ENCODE peak calls at places on chromosome 10, in four cellular contexts. One of them, this sample, is unnamed. For H3K36me3, the result is how much of the 10 kb centered on the place peaks cover.

GRCh38 chr10:81838950-81839349 is 36.0 kb upstream of the NRG3 start:
- DNase-seq in stomach: no peak
- DNase-seq in testis: peak
- DNase-seq in ovary: no peak
- DNase-seq in this sample: no peak

GRCh38 chr10:101215397-101216206 is 13.7 kb downstream of the LBX1 start:
- DNase-seq in stomach: no peak
- DNase-seq in testis: no peak
- DNase-seq in ovary: no peak
- DNase-seq in this sample: no peak

GRCh38 chr10:129678186-129678585 is 211.1 kb downstream of the MGMT start:
- DNase-seq in stomach: no peak
- DNase-seq in testis: peak
- DNase-seq in ovary: no peak
- DNase-seq in this sample: peak

GRCh38 chr10:130218936-130219335 is 82.7 kb downstream of the GLRX3 start:
- DNase-seq in stomach: no peak
- DNase-seq in testis: no peak
- DNase-seq in ovary: no peak
- DNase-seq in this sample: no peak

GRCh38 chr10:112202561-112203241 is 19.1 kb upstream of the GPAM start:
- DNase-seq in stomach: no peak
- DNase-seq in testis: no peak
- DNase-seq in ovary: no peak
- DNase-seq in this sample: no peak

GRCh38 chr10:61404771-61405170 is 48.4 kb downstream of the TMEM26 start:
- DNase-seq in stomach: no peak
- DNase-seq in testis: no peak
- DNase-seq in ovary: no peak
- DNase-seq in this sample: no peak

GRCh38 chr10:84826704-84827103 is 498.3 kb downstream of the CCSER2 start:
- DNase-seq in stomach: no peak
- DNase-seq in testis: no peak
- DNase-seq in ovary: no peak
- DNase-seq in this sample: no peak

GRCh38 chr10:46540412-46541016 is 15.9 kb downstream of the GPRIN2 start:
- DNase-seq in stomach: peak
- DNase-seq in testis: no peak
- DNase-seq in ovary: no peak
- DNase-seq in this sample: peak

GRCh38 chr10:70440296-70441160 is 953 bp downstream of the NODAL start:
- DNase-seq in stomach: no peak
- DNase-seq in testis: no peak
- DNase-seq in ovary: no peak
- DNase-seq in this sample: no peak

GRCh38 chr10:68086011-68086410 is 10.9 kb upstream of the HERC4 start:
- DNase-seq in stomach: no peak
- DNase-seq in testis: no peak
- DNase-seq in ovary: no peak
- DNase-seq in this sample: no peak

GRCh38 chr10:44379907-44380306 is 5.0 kb downstream of the CXCL12 start:
- DNase-seq in stomach: no peak
- DNase-seq in testis: no peak
- DNase-seq in ovary: no peak
- DNase-seq in this sample: no peak

GRCh38 chr10:17126327-17126726 is 3.3 kb downstream of the CUBN start:
- DNase-seq in stomach: no peak
- DNase-seq in testis: no peak
- DNase-seq in ovary: no peak
- DNase-seq in this sample: no peak

GRCh38 chr10:25701651-25702050 is 232.4 kb upstream of the MYO3A start:
- DNase-seq in stomach: no peak
- DNase-seq in testis: no peak
- DNase-seq in ovary: no peak
- DNase-seq in this sample: no peak

GRCh38 chr10:26044123-26044749 is 110.2 kb downstream of the MYO3A start:
- DNase-seq in stomach: peak
- DNase-seq in testis: peak
- DNase-seq in ovary: no peak
- DNase-seq in this sample: no peak

GRCh38 chr10:184911-185310 is 49.7 kb downstream of the ZMYND11 start:
- DNase-seq in stomach: no peak
- DNase-seq in testis: no peak
- DNase-seq in ovary: no peak
- DNase-seq in this sample: no peak

GRCh38 chr10:527416-527815 is 162.1 kb downstream of the DIP2C start:
- DNase-seq in stomach: no peak
- DNase-seq in testis: no peak
- DNase-seq in ovary: no peak
- DNase-seq in this sample: no peak

GRCh38 chr10:48589266-48589665 is 15.6 kb downstream of the ARHGAP22 start:
- DNase-seq in stomach: no peak
- DNase-seq in testis: no peak
- DNase-seq in ovary: no peak
- DNase-seq in this sample: no peak

GRCh38 chr10:73935895-73936294 is 25.0 kb downstream of the PLAU start:
- DNase-seq in stomach: no peak
- DNase-seq in testis: no peak
- DNase-seq in ovary: no peak
- DNase-seq in this sample: no peak

GRCh38 chr10:27252267-27253000 is 11.8 kb upstream of the ACBD5 start:
- DNase-seq in stomach: peak
- DNase-seq in testis: peak
- DNase-seq in ovary: peak
- DNase-seq in this sample: peak

GRCh38 chr10:70374775-70375614 is 7.4 kb downstream of the LRRC20 start:
- DNase-seq in stomach: no peak
- DNase-seq in testis: no peak
- DNase-seq in ovary: no peak
- DNase-seq in this sample: no peak

GRCh38 chr10:28532223-28532508 is 752 bp upstream of the WAC start:
- DNase-seq in stomach: no peak
- DNase-seq in testis: peak
- DNase-seq in ovary: peak
- DNase-seq in this sample: no peak

GRCh38 chr10:43408710-43409384 is at the start of gene HNRNPF:
- DNase-seq in stomach: peak
- DNase-seq in testis: peak
- DNase-seq in ovary: peak
- DNase-seq in this sample: peak

GRCh38 chr10:94361161-94361794 is 1.5 kb downstream of the NOC3L start:
- DNase-seq in stomach: peak
- DNase-seq in testis: peak
- DNase-seq in ovary: no peak
- DNase-seq in this sample: peak

GRCh38 chr10:131250454-131251145 is 60.9 kb downstream of the TCERG1L start:
- DNase-seq in stomach: no peak
- DNase-seq in testis: no peak
- DNase-seq in ovary: no peak
- DNase-seq in this sample: peak

GRCh38 chr10:107476408-107476807 is 311.9 kb upstream of the SORCS1 start:
- DNase-seq in stomach: no peak
- DNase-seq in testis: no peak
- DNase-seq in ovary: no peak
- DNase-seq in this sample: no peak

GRCh38 chr10:51552879-51553278 is 146.5 kb downstream of the CSTF2T start:
- DNase-seq in stomach: no peak
- DNase-seq in testis: no peak
- DNase-seq in ovary: no peak
- DNase-seq in this sample: no peak

GRCh38 chr10:129870926-129871660 is 93.0 kb downstream of the EBF3 start:
- DNase-seq in stomach: no peak
- DNase-seq in testis: no peak
- DNase-seq in ovary: no peak
- DNase-seq in this sample: no peak

GRCh38 chr10:63633677-63634487 is 112.7 kb downstream of the REEP3 start:
- DNase-seq in stomach: no peak
- DNase-seq in testis: peak
- DNase-seq in ovary: no peak
- DNase-seq in this sample: no peak

GRCh38 chr10:102280397-102281015 is 35.2 kb downstream of the GBF1 start:
- DNase-seq in stomach: no peak
- DNase-seq in testis: no peak
- DNase-seq in ovary: no peak
- DNase-seq in this sample: no peak

GRCh38 chr10:17548162-17548561 is 69.0 kb downstream of the HACD1 start:
- DNase-seq in stomach: no peak
- DNase-seq in testis: no peak
- DNase-seq in ovary: no peak
- DNase-seq in this sample: no peak

GRCh38 chr10:82827901-82828300 is 952.9 kb downstream of the NRG3 start:
- DNase-seq in stomach: no peak
- DNase-seq in testis: no peak
- DNase-seq in ovary: no peak
- DNase-seq in this sample: no peak

DNA sequence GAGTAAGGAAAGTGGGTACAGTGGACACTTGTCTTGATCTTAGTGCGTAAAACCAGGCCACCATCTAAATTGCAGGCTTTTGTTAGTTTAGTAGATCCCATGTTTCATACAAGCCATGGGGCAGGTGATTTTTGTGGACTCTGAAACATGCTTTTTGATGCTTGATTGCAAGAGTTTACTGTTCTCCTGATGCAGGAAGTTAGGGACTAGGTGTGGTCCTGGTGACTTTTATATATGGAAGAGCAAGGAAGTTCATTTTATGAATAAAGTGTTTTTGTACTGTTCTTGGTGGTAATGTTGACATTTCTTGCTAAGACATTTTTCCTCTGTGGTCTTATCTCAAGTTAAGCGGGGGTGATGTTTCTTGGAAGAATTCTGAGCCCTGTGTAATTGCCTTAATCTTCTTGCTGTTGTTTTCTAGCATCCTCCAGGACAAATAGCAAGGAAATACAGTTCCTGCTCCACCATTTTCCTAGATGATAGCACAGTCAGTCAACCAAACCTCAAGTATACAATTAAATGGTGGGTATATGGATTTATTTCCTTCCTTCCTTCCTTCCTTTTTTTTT is 89.0 kb upstream of the GJD4 start:
- DNase-seq in stomach: no peak
- DNase-seq in testis: no peak
- DNase-seq in ovary: no peak
- DNase-seq in this sample: no peak
- H3K27ac ChIP-seq in stomach: no peak
- H3K27ac ChIP-seq in testis: no peak
- H3K27ac ChIP-seq in ovary: no peak
- H3K27ac ChIP-seq in this sample: no peak

GRCh38 chr10:116292493-116292892 is 19.5 kb upstream of the GFRA1 start:
- DNase-seq in stomach: no peak
- DNase-seq in testis: no peak
- DNase-seq in ovary: no peak
- DNase-seq in this sample: no peak
- H3K36me3 ChIP-seq in stomach: under half
- H3K36me3 ChIP-seq in testis: under half
- H3K36me3 ChIP-seq in ovary: under half
- H3K36me3 ChIP-seq in this sample: under half

DNA sequence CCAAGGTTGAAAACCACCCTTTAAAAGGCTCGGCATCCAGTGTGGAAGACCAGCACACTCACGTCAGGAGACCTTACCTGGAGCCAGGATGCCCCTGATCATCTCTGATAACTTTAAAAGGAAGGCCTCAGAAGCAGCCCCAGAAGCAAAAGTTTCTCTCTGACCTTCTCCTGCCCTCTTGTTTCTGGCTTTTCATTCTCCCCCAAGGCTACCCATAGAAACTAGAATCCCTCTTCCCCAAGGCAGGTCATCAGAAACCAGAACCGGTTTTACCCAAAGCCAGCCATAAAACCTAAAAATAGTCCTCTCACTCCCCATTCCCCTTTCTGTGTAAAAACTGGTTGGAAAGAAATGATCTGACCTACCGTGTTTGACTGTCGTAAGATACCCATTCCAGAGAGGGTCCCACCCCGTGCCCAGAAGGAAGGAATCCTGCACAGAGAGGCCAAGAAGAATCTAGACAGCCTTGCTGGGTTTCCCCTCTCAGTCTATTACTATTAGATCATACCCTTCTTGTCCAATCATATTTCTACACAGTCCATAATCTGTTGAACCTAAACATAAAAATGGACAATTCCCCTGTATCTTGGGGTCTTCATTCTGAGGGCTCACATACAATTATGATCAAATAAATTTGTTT is 17.5 kb upstream of the TSPAN14 start:
- DNase-seq in stomach: no peak
- DNase-seq in testis: no peak
- DNase-seq in ovary: no peak
- DNase-seq in this sample: no peak
- TF ChIP-seq POLR2A in stomach: no peak
- TF ChIP-seq POLR2A in testis: no peak
- TF ChIP-seq POLR2A in ovary: no peak
- TF ChIP-seq POLR2A in this sample: no peak

GRCh38 chr10:21733710-21734109 is 199.7 kb downstream of the MLLT10 start:
- DNase-seq in stomach: no peak
- DNase-seq in testis: no peak
- DNase-seq in ovary: no peak
- DNase-seq in this sample: no peak

GRCh38 chr10:21726601-21727295 is 192.7 kb downstream of the MLLT10 start:
- DNase-seq in stomach: no peak
- DNase-seq in testis: no peak
- DNase-seq in ovary: no peak
- DNase-seq in this sample: no peak

GRCh38 chr10:21727452-21728168 is 193.6 kb downstream of the MLLT10 start:
- DNase-seq in stomach: peak
- DNase-seq in testis: no peak
- DNase-seq in ovary: no peak
- DNase-seq in this sample: no peak

GRCh38 chr10:21737061-21737460 is 203.0 kb downstream of the MLLT10 start:
- DNase-seq in stomach: no peak
- DNase-seq in testis: no peak
- DNase-seq in ovary: no peak
- DNase-seq in this sample: no peak

DNA sequence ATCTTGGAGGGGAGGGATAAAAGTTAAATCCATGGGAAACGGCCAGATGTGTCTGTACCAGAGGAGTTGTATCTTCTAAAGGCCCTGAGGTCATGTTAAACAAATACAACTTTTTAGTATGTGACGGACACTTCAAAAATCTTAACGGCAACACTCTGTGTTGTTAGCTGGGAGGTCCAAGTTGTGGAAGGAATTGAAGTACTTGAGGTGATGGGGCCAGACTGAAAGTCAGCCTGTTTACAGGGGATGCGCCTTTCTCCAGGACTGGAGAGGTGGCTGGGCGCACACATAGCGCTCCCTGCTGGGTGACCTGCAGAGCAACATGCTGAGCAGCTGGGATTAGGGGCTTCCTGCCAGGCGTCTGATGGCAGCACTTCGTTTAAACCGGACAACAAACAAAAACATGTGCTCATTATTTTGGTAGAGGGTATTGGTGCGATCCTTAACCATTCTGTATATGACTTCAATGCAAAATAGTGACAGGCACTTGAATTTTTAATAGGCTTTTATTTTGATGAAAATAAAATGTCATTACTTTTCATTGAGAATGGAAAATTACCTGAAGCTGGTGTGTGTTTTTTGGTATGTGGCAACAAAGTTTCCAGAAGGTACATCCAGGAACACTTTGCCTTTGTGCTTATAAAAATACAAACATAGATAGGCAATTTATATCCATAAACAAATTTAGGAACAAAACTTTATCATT is 198.2 kb downstream of the MLLT10 start:
- DNase-seq in stomach: no peak
- DNase-seq in testis: peak
- DNase-seq in ovary: peak
- DNase-seq in this sample: peak
- H3K27ac ChIP-seq in stomach: no peak
- H3K27ac ChIP-seq in testis: no peak
- H3K27ac ChIP-seq in ovary: no peak
- H3K27ac ChIP-seq in this sample: no peak

GRCh38 chr10:123165445-123166072 is 11.4 kb downstream of the BUB3 start:
- DNase-seq in stomach: no peak
- DNase-seq in testis: no peak
- DNase-seq in ovary: no peak
- DNase-seq in this sample: no peak
- H3K36me3 ChIP-seq in stomach: half or more
- H3K36me3 ChIP-seq in testis: under half
- H3K36me3 ChIP-seq in ovary: under half
- H3K36me3 ChIP-seq in this sample: under half

This sample was measured in right lobe of liver.